ENCODE peak calls at places on chromosomes 4 and X, in four cellular contexts. Y is GM12878, V is K562, S is HepG2. I is an unnamed sample.

GRCh38 chrX:80223922-80224579 is 196.2 kb upstream of the TENT5D start:
- DNase-seq in S (no peak), V (no peak), Y (no peak), I (peak)

GRCh38 chrX:149453030-149453429 is 52.1 kb downstream of the IDS start:
- DNase-seq in V (peak), S (no peak), Y (no peak), I (no peak)

GRCh38 chr4:33974270-33974669 is 2270.0 kb downstream of the ARAP2 start:
- DNase-seq in S (no peak), Y (no peak), V (no peak), I (no peak)

GRCh38 chr4:38049545-38050170 is 89.5 kb downstream of the PTTG2 start:
- DNase-seq in V (no peak), S (no peak), Y (no peak), I (no peak)

GRCh38 chr4:75180790-75181776 is 248.2 kb downstream of the PARM1 start:
- DNase-seq in V (peak), Y (peak), S (no peak), I (peak)

GRCh38 chrX:45668686-45669443 is 468.2 kb upstream of the DIPK2B start:
- DNase-seq in S (no peak), V (no peak), Y (no peak), I (no peak)

GRCh38 chrX:48468693-48469691 is 1.1 kb downstream of the SLC38A5 start:
- DNase-seq in V (peak), Y (no peak), S (no peak), I (peak)

GRCh38 chr4:25749150-25749794 is 93.6 kb downstream of the SLC34A2 start:
- DNase-seq in V (no peak), Y (no peak), S (no peak), I (no peak)

GRCh38 chr4:37837446-37837845 is 11.0 kb downstream of the PGM2 start:
- DNase-seq in S (no peak), V (no peak), Y (no peak), I (no peak)

GRCh38 chr4:90979551-90979950 is 852.4 kb downstream of the CCSER1 start:
- DNase-seq in V (no peak), Y (no peak), S (no peak), I (no peak)

GRCh38 chr4:142909908-142910307 is 63.8 kb upstream of the INPP4B start:
- DNase-seq in S (no peak), Y (no peak), V (no peak), I (no peak)

GRCh38 chrX:45667666-45668065 is 467.0 kb upstream of the DIPK2B start:
- DNase-seq in V (no peak), S (no peak), Y (no peak), I (no peak)

GRCh38 chrX:39176105-39176504 is 374.8 kb downstream of the MID1IP1 start:
- DNase-seq in Y (no peak), S (no peak), V (no peak), I (no peak)

GRCh38 chr4:28883211-28883610 is 1837.0 kb upstream of the PCDH7 start:
- DNase-seq in S (no peak), V (no peak), Y (no peak), I (no peak)

GRCh38 chrX:16931371-16931770 is 15.1 kb upstream of the REPS2 start:
- DNase-seq in Y (no peak), V (peak), S (no peak), I (no peak)

GRCh38 chr4:25970241-25970675 is 56.2 kb downstream of the SMIM20 start:
- DNase-seq in S (no peak), Y (no peak), V (no peak), I (no peak)

GRCh38 chr4:112952301-112952700 is 97.2 kb upstream of the ANK2 start:
- DNase-seq in Y (no peak), V (no peak), S (no peak), I (no peak)

GRCh38 chr4:98544818-98545399 is 113.5 kb downstream of the TSPAN5 start:
- DNase-seq in V (no peak), Y (no peak), S (no peak), I (no peak)

GRCh38 chrX:92224406-92224805 is 445.2 kb downstream of the PCDH11X start:
- DNase-seq in Y (no peak), S (no peak), V (no peak), I (no peak)

GRCh38 chr4:166657261-166657660 is 577.0 kb downstream of the SPOCK3 start:
- DNase-seq in S (no peak), Y (no peak), V (no peak), I (no peak)

GRCh38 chrX:150704030-150704613 is 10.9 kb downstream of the MTMR1 start:
- DNase-seq in Y (no peak), S (no peak), V (no peak), I (no peak)

GRCh38 chrX:17022205-17022604 is 75.7 kb downstream of the REPS2 start:
- DNase-seq in Y (no peak), V (peak), S (no peak), I (no peak)

GRCh38 chrX:132414404-132414803 is 74.4 kb downstream of the MBNL3 start:
- DNase-seq in V (no peak), S (peak), Y (no peak), I (no peak)

GRCh38 chr4:133598779-133599178 is 449.7 kb downstream of the PCDH10 start:
- DNase-seq in S (no peak), Y (no peak), V (peak), I (no peak)

GRCh38 chr4:184347251-184348239 is 126.8 kb downstream of the IRF2 start:
- DNase-seq in V (peak), Y (peak), S (no peak), I (peak)

GRCh38 chrX:66018585-66019309 is 21.1 kb downstream of the VSIG4 start:
- DNase-seq in V (peak), S (no peak), Y (no peak), I (no peak)

GRCh38 chrX:54479471-54480122 is 16.4 kb downstream of the FGD1 start:
- DNase-seq in V (no peak), S (no peak), Y (no peak), I (peak)

GRCh38 chr4:147590249-147590920 is 26.8 kb upstream of the TMEM184C start:
- DNase-seq in Y (no peak), S (peak), V (peak), I (peak)

GRCh38 chr4:77911091-77911490 is 48.5 kb downstream of the MRPL1 start:
- DNase-seq in V (no peak), S (no peak), Y (no peak), I (no peak)

GRCh38 chrX:4682637-4683036 is 969.2 kb upstream of the PRKX start:
- DNase-seq in V (no peak), S (no peak), Y (no peak), I (no peak)

GRCh38 chrX:1224954-1225353 is 12.5 kb upstream of the CRLF2 start:
- DNase-seq in V (no peak), Y (no peak), S (no peak), I (no peak)

GRCh38 chr4:55906999-55907398 is 41.7 kb upstream of the CEP135 start:
- DNase-seq in S (no peak), Y (no peak), V (no peak), I (no peak)

GRCh38 chr4:116180056-116180690 is 905.2 kb downstream of the TRAM1L1 start:
- DNase-seq in V (peak), Y (no peak), S (no peak), I (no peak)

GRCh38 chr4:41006141-41006540 is 208.2 kb downstream of the APBB2 start:
- DNase-seq in S (no peak), V (no peak), Y (no peak), I (no peak)

GRCh38 chr4:165381821-165382373 is 3.1 kb downstream of the CPE start:
- DNase-seq in V (no peak), S (no peak), Y (no peak), I (no peak)

GRCh38 chrX:45755719-45756118 is 555.0 kb upstream of the DIPK2B start:
- DNase-seq in Y (no peak), V (no peak), S (no peak), I (no peak)

GRCh38 chr4:7415927-7416686 is 18.6 kb downstream of the PSAPL1 start:
- DNase-seq in V (no peak), S (no peak), Y (no peak), I (peak)

GRCh38 chrX:17788439-17788838 is 51.1 kb downstream of the SCML1 start:
- DNase-seq in Y (no peak), S (peak), V (peak), I (peak)

GRCh38 chr4:155603360-155603891 is 63.2 kb upstream of the GUCY1A1 start:
- DNase-seq in Y (no peak), S (no peak), V (no peak), I (no peak)

GRCh38 chrX:13048265-13048664 is 3.8 kb upstream of the FAM9C start:
- DNase-seq in V (no peak), Y (no peak), S (no peak), I (no peak)

DNA sequence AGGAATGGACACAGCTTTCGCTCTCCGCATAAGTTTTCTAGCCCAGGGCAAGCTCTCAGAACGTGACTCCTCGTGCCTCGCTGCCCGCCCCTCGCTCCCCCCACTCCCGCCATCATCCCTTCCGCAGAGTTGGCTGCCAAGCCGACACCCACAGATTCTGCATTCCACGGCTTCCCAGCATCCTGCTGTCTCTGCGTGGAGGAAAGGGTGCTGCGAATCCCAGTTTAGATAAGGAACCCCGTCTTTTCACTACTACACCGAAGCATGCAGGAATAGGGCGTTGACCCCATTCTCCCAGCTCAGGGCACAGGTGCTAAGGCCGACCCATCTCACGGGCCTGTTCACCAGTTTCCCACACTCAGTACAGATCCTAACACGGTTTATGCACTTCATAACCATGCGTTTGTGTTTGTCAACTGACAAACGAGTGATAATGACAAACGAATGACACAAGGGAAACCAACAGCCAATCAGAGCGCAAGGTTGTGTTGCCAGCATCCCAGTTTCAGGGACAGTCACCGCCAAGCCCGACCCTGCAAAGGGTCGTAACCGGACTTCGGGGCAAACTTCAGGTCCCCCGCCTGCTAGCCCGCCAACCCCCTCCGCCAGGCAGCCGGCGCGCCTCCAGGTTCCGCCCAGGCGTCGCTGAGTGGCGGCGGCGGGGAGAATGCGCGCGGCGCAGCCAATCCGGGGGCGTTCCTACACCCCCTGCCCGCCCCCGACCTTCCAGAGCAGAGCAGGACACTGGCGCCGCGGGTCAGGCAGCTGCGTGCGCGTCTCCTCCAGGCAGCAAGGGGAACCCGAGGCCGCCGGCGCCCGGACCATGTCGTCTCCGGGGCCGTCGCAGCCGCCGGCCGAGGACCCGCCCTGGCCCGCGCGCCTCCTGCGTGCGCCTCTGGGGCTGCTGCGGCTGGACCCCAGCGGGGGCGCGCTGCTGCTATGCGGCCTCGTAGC is at the start of gene CYP2U1:
- DNase-seq in Y (no peak), S (peak), V (peak), I (peak)
- TF ChIP-seq CTCF in Y (peak), S (no peak), V (no peak), I (no peak)

DNA sequence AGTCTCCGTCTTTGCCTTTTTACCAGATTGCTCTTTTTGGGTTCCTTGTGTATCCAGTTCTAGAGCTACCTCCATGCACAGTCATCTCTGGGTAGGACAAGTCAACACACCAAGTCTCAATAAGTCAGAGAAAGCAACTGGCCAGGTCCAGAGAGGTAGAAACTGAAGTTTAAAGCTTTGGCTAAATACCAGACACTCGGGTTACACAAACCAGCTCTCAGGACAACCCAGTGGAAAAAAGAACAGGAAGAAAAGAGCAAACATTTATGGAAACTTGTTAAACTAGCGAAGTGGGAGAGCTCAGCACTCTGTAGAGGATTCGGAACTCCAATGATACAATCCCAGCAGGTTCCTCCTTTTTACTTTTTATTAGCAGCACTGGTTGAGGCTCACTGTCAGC is 291.0 kb upstream of the CPEB2 start:
- DNase-seq in V (no peak), S (no peak), Y (no peak), I (no peak)
- TF ChIP-seq TCF7 in V (no peak), S (no peak), Y (no peak), I (no peak)

DNA sequence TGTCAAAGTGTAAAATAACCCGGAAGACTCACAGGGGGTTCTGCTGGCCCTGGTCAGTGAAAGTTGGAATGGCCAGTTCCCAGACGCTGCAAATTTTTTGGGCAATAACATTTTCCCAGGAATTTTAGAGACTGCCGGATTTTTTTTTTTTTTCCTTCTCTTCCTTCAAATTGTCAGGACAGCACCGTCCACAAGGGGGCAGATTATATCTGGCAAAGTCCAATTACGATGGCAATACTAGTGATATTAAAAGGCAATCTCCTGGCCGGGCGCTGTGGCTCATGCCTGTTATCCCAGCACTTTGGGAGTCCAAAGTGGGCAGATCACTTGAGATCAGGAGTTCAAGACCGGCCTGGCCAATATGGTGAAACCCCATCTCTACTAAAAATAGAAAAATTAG is 20.5 kb downstream of the SLC25A5 start:
- DNase-seq in Y (no peak), S (peak), V (peak), I (peak)
- TF ChIP-seq CTCF in Y (peak), S (peak), V (peak), I (peak)

DNA sequence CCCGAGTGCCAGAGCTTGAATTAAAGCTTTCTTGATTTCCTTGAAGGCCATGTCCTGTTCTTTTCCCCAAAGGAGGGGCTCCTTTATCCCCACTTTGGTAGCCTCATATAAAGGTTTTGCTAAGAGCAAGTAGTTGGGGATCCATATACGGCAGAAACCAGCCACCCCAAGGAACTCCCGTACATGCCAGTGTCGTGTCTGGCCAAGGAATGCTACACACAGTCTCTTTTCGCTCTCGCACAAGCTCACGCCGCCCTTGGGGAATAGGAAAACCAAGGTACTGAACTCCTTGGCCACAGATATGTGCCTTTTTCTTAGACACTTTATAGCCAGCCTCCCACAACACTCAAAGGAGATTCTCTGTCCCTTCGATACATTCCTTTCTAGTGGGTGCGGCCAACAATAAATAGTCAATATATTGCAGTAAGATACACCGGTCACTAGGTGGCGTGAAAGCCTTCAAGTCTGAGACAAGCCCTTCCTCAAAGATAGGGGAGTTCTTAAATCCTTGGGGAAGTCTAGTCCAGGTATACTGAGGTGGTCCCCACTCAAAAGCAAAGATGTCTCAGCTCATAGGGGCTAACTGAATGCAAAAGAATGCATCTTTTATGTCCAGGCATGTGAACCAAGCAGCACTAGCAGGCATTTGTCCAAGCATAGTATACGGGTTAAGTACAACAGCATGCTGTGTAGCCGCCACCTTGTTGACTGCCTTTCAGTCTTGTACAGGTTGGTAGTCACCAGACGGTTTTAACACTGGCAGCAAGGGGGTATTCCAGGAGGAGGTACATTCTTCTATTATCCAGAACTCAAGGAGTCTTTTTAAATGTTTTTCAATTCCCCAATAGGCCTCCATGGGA is 57.8 kb upstream of the XAGE1B start:
- DNase-seq in V (peak), S (peak), Y (peak), I (peak)
- TF ChIP-seq TCF7 in V (no peak), S (no peak), Y (no peak), I (no peak)

DNA sequence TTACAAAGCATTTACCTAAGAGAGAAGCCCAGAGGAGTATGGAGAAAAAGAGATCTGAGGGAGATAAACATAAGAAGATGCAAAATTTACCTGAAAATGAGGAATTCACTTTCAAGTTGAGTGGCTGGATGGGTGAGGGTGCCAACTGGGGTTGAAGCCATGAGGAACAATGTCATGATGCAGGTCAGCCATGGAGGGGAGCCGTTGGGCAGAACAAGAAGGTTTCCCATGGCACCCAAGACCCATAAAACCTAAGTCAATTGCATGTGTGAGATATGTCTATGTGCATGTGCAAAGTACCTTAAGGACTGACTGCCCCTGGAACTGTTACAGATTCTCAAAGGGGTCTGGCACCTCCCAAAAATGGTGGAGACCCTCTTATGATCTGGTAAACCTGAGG is 46.6 kb upstream of the PRRG1 start:
- DNase-seq in V (peak), Y (no peak), S (peak), I (peak)
- TF ChIP-seq CTCF in V (peak), Y (no peak), S (peak), I (no peak)

DNA sequence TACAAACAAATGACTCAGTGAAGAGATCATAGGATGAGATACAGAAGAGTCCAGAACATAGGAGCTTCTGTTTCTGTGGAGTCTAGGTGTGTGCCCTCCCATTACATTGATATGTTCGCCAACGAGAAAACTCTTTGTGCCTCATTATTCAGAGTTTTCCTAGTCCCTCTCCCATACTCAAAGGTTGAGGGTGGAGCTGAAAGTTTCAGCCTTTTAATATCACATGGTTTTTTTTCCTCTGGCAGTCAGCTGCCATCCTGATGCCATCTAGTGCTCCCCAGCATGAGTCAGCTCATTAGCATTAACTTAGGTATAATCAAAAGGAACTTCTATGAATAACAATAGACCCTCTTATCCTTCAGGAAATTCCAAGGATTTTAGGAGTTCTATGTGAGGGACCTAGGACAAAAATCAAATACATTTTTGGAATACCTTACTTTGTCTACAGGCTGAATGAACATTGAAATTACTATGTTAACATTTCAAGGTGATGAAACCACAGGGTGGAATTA is 559.6 kb upstream of the AMOT start:
- DNase-seq in Y (no peak), S (peak), V (no peak), I (no peak)
- TF ChIP-seq TCF7 in Y (no peak), S (no peak), V (no peak), I (no peak)

GRCh38 chr4:140152760-140153418 is 1.1 kb downstream of the MAML3 start:
- DNase-seq in Y (no peak), S (no peak), V (peak), I (peak)

GRCh38 chr4:140153419-140153743 is 603 bp downstream of the MAML3 start:
- DNase-seq in S (no peak), Y (no peak), V (no peak), I (no peak)

GRCh38 chr4:140151700-140152014 is 2.3 kb downstream of the MAML3 start:
- DNase-seq in S (peak), Y (no peak), V (peak), I (peak)

GRCh38 chr4:140150886-140151699 is 2.9 kb downstream of the MAML3 start:
- DNase-seq in V (peak), S (no peak), Y (no peak), I (peak)

GRCh38 chr4:140152015-140152703 is 1.8 kb downstream of the MAML3 start:
- DNase-seq in V (peak), S (no peak), Y (no peak), I (peak)
- TF ChIP-seq CTCF in V (peak), S (peak), Y (no peak), I (no peak)

GRCh38 chr4:8915201-8916200 is 43.9 kb upstream of the HMX1 start:
- DNase-seq in Y (no peak), S (no peak), V (no peak), I (no peak)
- TF ChIP-seq TCF7 in Y (no peak), S (no peak), V (no peak), I (no peak)